ENCODE peak calls at places on chromosome 14, in seven cellular contexts. K is right lobe of liver, W is mesenchymal stem cell, X is vagina, Y is keratinocyte, E is A549, V is RWPE1. C is an unnamed sample.

GRCh38 chr14:99183311-99183710 is 88.7 kb downstream of the BCL11B start:
- DNase-seq in X (no peak), E (no peak), W (no peak), K (no peak), V (no peak), Y (no peak), C (no peak)

GRCh38 chr14:95290021-95290420 is 29.7 kb downstream of the CLMN start:
- DNase-seq in X (peak), Y (no peak), K (no peak), E (no peak), V (no peak), W (no peak), C (no peak)

GRCh38 chr14:32382704-32383103 is 53.6 kb downstream of the AKAP6 start:
- DNase-seq in V (peak), E (peak), K (no peak), X (no peak), W (no peak), Y (no peak), C (peak)

GRCh38 chr14:96424104-96424989 is 32.4 kb downstream of the AK7 start:
- DNase-seq in X (no peak), K (peak), W (peak), V (peak), Y (peak), E (peak), C (peak)

GRCh38 chr14:94500264-94500663 is 9.0 kb downstream of the SERPINA12 start:
- DNase-seq in K (no peak), Y (no peak), E (no peak), V (no peak), X (no peak), W (no peak), C (no peak)

GRCh38 chr14:36070056-36071043 is 106.2 kb downstream of the PTCSC3 start:
- DNase-seq in V (peak), Y (peak), K (peak), E (peak), W (peak), X (no peak), C (peak)

GRCh38 chr14:44962573-44963528 is 861 bp downstream of the TOGARAM1 start:
- DNase-seq in Y (no peak), W (peak), X (no peak), V (peak), K (peak), E (peak), C (peak)

GRCh38 chr14:101474563-101475467 is 86.5 kb upstream of the DIO3 start:
- DNase-seq in E (no peak), W (no peak), V (no peak), K (peak), X (no peak), Y (no peak), C (no peak)

GRCh38 chr14:54673193-54674121 is 106.5 kb downstream of the SAMD4A start:
- DNase-seq in Y (no peak), E (no peak), W (peak), V (no peak), X (no peak), K (no peak), C (no peak)

GRCh38 chr14:100371773-100372172 is 48.6 kb downstream of the SLC25A47 start:
- DNase-seq in Y (no peak), X (no peak), W (no peak), K (no peak), E (no peak), V (no peak), C (no peak)

GRCh38 chr14:100072783-100073346 is 7.6 kb downstream of the EVL start:
- DNase-seq in K (no peak), Y (no peak), X (no peak), E (no peak), V (no peak), W (no peak), C (peak)

GRCh38 chr14:54515670-54516069 is 6.0 kb downstream of the CGRRF1 start:
- DNase-seq in W (no peak), K (no peak), Y (no peak), V (no peak), X (no peak), E (no peak), C (no peak)

GRCh38 chr14:26261368-26262122 is 336.3 kb downstream of the NOVA1 start:
- DNase-seq in W (no peak), Y (no peak), X (no peak), V (no peak), E (no peak), K (no peak), C (no peak)

GRCh38 chr14:100540141-100540925 is 46.9 kb downstream of the BEGAIN start:
- DNase-seq in K (no peak), W (peak), V (no peak), X (no peak), Y (no peak), E (peak), C (no peak)

DNA sequence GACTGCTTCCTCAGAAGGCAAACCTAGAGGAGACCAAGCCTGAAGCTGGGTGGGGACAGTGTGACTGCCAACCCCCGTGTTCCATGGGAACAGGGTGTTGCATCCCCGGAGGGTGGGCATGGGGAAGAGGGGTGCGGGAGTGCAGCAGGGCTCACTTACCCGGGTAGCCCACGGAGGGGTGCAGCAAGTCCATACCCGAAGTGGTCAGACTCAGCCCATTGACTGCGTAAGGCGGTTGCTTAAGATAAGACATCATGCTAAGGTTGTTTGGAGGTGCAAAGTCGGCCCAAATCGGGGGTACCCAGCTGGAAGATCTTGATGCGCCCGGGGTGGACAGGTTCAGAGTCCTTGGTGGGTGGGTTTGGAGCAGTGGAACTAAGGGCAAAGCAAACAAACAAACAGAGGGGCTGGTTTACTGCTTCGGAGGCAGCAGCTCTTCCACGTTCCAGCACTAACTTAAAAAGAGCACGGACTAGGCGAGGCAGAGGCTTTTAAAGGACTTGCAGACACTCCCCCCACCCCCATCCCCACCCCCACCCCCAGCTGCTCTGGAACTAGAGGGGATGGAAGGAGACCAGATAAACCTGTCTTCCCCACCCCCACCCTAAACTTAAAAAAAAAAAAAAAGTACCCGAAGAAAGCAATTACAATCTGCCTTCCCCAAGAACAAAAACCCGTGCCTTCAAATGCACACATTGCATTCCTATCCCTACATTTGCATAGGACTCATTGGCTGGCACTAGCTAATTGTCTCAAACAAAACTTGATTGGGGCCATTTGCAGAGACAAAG is 4.9 kb downstream of the OTX2 start:
- DNase-seq in X (no peak), K (no peak), W (no peak), V (no peak), Y (no peak), E (no peak), C (no peak)
- H3K27ac ChIP-seq in X (no peak), K (no peak), W (no peak), V (no peak), Y (no peak), E (no peak), C (no peak)

GRCh38 chr14:106227793-106228192 is 701.4 kb downstream of the TMEM121 start:
- DNase-seq in W (no peak), X (no peak), Y (no peak), E (no peak), V (no peak), K (no peak), C (no peak)
- H3K27ac ChIP-seq in W (no peak), X (no peak), Y (no peak), E (no peak), V (no peak), K (no peak), C (no peak)

GRCh38 chr14:93073366-93073722 is 42.4 kb downstream of the ITPK1 start:
- DNase-seq in W (no peak), E (no peak), K (no peak), Y (no peak), V (no peak), X (no peak), C (no peak)
- H3K27ac ChIP-seq in W (no peak), E (no peak), K (peak), Y (no peak), V (peak), X (peak), C (no peak)

DNA sequence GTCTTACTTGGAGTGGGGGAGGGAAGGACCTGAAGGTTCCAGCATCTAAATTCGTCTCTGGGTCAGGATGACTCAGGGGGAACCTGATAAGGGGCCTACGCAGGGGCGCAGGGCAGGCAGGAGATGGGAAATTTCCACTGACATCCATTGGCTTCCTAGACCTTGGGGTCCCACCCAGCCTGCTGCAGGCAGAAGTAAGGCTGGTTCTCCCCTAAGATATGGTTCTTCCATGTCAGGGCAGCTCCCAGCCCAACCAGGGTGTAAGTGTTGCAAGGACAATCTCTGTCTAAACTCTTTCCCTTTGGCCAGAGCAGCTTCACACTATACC is 2.1 kb upstream of the NDRG2 start:
- DNase-seq in E (no peak), Y (no peak), K (no peak), V (no peak), X (peak), W (no peak), C (no peak)
- H3K27ac ChIP-seq in E (no peak), Y (no peak), K (no peak), V (no peak), X (peak), W (no peak), C (no peak)

GRCh38 chr14:63398952-63399351 is 80.2 kb upstream of the GPHB5 start:
- DNase-seq in X (no peak), W (no peak), V (no peak), Y (no peak), E (no peak), K (no peak), C (no peak)
- H3K27ac ChIP-seq in X (no peak), W (no peak), V (no peak), Y (no peak), E (no peak), K (no peak), C (no peak)

DNA sequence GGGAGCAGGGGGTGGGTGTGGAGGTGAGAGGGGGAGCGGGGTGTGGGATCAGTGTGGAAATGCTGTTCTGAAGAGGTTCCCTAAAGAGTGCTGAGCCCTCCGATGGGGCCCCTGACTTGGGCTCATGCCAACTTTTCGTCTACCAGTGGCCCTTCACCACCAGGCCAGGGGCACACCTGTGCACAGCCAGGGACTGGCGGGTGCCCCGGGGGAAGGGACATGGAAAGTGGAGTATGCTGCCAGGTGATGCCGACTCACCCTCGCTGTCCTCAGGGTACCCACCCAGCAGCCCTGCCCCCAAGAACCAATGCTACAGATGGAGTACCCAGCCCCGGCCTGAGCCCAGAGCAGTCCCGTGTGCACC is 26.2 kb downstream of the AMN start:
- DNase-seq in W (no peak), X (no peak), Y (no peak), E (no peak), V (no peak), K (no peak), C (no peak)
- H3K27ac ChIP-seq in W (no peak), X (no peak), Y (no peak), E (peak), V (peak), K (no peak), C (no peak)

GRCh38 chr14:81534510-81535074 is 939 bp upstream of the SEL1L start:
- DNase-seq in K (no peak), E (no peak), X (no peak), V (no peak), Y (no peak), W (no peak), C (no peak)
- H3K27ac ChIP-seq in K (peak), E (peak), X (no peak), V (no peak), Y (no peak), W (no peak), C (no peak)

GRCh38 chr14:23523229-23524016 is 28.1 kb downstream of the ZFHX2 start:
- DNase-seq in Y (no peak), K (no peak), V (no peak), W (no peak), E (no peak), X (no peak), C (no peak)
- H3K27ac ChIP-seq in Y (no peak), K (no peak), V (no peak), W (no peak), E (no peak), X (no peak), C (no peak)

DNA sequence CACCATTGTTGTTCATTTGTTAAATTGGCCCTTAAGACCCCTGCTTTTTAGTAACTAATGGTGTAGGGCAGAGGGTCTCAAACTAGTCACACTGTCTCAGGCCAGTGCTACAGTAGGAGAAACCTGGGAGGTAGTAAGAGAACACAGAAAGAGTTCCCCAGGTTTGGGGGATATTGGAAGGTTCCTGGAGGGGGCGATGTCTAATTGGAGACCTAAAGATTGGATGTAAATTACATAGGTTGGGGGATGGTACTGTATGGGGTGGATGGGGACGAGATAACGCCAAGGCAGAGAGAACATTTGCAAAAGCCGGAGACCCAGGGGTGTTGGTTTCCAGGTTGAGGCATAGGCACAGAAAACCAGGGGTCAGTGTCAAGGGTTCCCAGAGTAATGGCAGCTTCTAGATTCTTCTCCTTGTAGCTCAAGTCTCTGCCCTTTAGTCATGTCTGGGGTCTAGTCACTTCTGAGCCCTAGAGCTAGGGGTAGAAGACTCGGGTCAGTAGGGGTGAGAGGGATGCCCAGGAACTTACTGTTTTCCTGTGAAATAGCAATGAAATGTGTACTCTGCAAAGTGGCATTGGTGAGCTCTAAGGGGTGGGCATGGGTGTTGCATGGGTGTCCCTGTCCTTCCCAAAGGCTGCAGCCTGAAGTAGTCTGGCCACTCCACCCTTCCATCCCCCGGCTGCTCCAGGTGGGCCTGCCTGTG is 21.8 kb downstream of the PLEKHG3 start:
- DNase-seq in Y (no peak), K (no peak), V (no peak), E (no peak), X (no peak), W (no peak), C (no peak)
- H3K27ac ChIP-seq in Y (peak), K (no peak), V (peak), E (peak), X (peak), W (peak), C (no peak)

GRCh38 chr14:91415794-91416743 is 1.6 kb downstream of the CCDC88C start:
- DNase-seq in X (no peak), K (no peak), Y (no peak), W (no peak), E (no peak), V (peak), C (peak)

GRCh38 chr14:91412939-91413338 is 4.7 kb downstream of the CCDC88C start:
- DNase-seq in X (no peak), Y (no peak), E (no peak), W (no peak), K (no peak), V (no peak), C (peak)

GRCh38 chr14:91414475-91415342 is 2.9 kb downstream of the CCDC88C start:
- DNase-seq in W (no peak), X (no peak), V (no peak), E (no peak), K (no peak), Y (no peak), C (no peak)

GRCh38 chr14:91410781-91411536 is 6.7 kb downstream of the CCDC88C start:
- DNase-seq in Y (no peak), X (no peak), W (no peak), E (no peak), K (no peak), V (no peak), C (no peak)

DNA sequence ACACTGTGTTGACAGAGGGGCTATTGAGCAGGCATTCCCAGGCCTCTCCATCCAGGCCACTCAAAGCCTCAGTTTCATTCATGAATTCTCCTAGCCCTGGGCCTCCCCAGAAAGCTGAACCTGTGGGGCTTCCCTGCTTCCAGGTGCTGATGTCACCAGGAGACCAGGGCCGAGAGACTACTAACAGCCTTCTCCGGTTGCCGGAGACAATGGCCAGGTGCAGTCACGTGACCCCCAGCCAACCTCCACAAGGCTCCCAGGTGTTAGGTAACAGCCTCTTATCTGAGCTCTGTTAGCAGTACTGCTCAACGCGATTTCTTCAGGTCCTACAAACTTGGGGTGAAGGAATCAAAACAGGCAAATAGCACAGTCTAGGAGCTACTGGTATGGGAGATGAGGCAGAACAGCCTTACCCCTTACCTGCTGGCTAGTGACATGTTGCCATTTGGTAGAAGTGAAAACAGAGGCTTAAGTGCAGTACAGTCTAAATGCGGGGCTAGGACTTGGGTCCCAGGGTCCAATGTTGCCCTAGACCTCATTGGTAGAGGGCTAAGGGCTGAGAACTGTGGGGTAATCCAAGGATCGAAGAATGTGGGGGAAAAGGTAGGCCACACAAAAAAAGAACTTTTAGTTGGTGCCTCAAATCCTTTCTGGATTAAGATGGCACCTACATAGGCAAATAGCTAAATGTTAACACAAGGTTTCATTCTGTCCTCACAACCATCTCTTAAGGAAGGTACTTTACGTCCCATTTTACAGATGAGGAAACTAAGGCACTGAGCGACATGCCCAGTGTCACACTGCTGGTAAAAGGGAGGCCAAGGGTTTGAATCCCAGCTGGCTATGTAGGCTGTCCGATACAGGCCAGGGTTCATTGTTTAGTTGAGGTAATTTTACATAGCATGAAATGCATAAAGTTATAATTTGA is 3.8 kb downstream of the CCDC88C start:
- DNase-seq in Y (no peak), E (no peak), W (no peak), K (no peak), X (no peak), V (peak), C (peak)
- H3K27ac ChIP-seq in Y (no peak), E (no peak), W (no peak), K (no peak), X (peak), V (peak), C (peak)

C was measured in MM.1S.